ENCODE peak calls at places on chromosomes 4 and X, in nine cellular contexts. E is GM13976; S is H54; J is fibroblast of mammary gland; P is stimulated activated CD8-positive, alpha-beta memory T cell treated with anti-CD3 and anti-CD28 coated beads, Interleukin-4, amount 100 ng/mL, for 24 hours; F is NCI-H146; U is stimulated activated naive CD8-positive, alpha-beta T cell treated with anti-CD3 and anti-CD28 coated beads, Interleukin-15, Interleukin-2, amounts not matched to agents 100 U/mL and 50 U/mL, for 24 hours; V is CD8-positive, alpha-beta T cell; T is CD4-positive, CD25-positive, alpha-beta regulatory T cell. K is an unnamed sample.

GRCh38 chr4:163344147-163345050 is 707 bp downstream of the NPY5R start:
- DNase-seq in E (no peak), S (no peak), J (no peak), P (no peak), F (peak), U (no peak), V (no peak), T (no peak), K (peak)

GRCh38 chr4:85928775-85929585 is 430.9 kb downstream of the MAPK10 start:
- DNase-seq in E (no peak), S (no peak), J (peak), P (no peak), F (no peak), U (no peak), V (no peak), T (no peak), K (no peak)

GRCh38 chrX:33336783-33337182 is 125.4 kb upstream of the DMD start:
- DNase-seq in E (no peak), S (no peak), J (peak), P (no peak), F (no peak), U (no peak), V (no peak), T (no peak), K (no peak)

GRCh38 chr4:113020966-113021365 is 28.5 kb upstream of the ANK2 start:
- DNase-seq in E (no peak), S (no peak), J (peak), P (no peak), F (no peak), U (no peak), V (no peak), T (no peak), K (no peak)

GRCh38 chr4:156321203-156321602 is 367.5 kb upstream of the CTSO start:
- DNase-seq in E (no peak), S (peak), J (peak), P (no peak), F (no peak), U (no peak), V (no peak), T (no peak), K (no peak)

GRCh38 chr4:66017671-66018070 is 347.4 kb upstream of the EPHA5 start:
- DNase-seq in E (no peak), S (no peak), J (peak), P (no peak), F (no peak), U (no peak), V (no peak), T (no peak), K (no peak)

GRCh38 chr4:71270901-71271300 is 67.9 kb upstream of the SLC4A4 start:
- DNase-seq in E (peak), S (no peak), J (peak), P (peak), F (peak), U (peak), V (peak), T (no peak), K (peak)

GRCh38 chrX:22310779-22311178 is 38.1 kb downstream of the CBLL2 start:
- DNase-seq in E (no peak), S (no peak), J (peak), P (no peak), F (no peak), U (no peak), V (no peak), T (no peak), K (no peak)

GRCh38 chrX:39896951-39897740 is 200.6 kb downstream of the BCOR start:
- DNase-seq in E (no peak), S (no peak), J (peak), P (no peak), F (peak), U (no peak), V (no peak), T (no peak), K (peak)

GRCh38 chr4:77021614-77022089 is 54.1 kb downstream of the CCNI start:
- DNase-seq in E (no peak), S (no peak), J (peak), P (no peak), F (no peak), U (no peak), V (no peak), T (no peak), K (no peak)

GRCh38 chr4:106569151-106570029 is 200.8 kb upstream of the GIMD1 start:
- DNase-seq in E (no peak), S (no peak), J (peak), P (no peak), F (no peak), U (no peak), V (no peak), T (no peak), K (no peak)

GRCh38 chrX:22340022-22340616 is 67.4 kb downstream of the CBLL2 start:
- DNase-seq in E (no peak), S (no peak), J (peak), P (no peak), F (no peak), U (no peak), V (no peak), T (no peak), K (no peak)

GRCh38 chr4:48665555-48666186 is 114.4 kb downstream of the FRYL start:
- DNase-seq in E (no peak), S (peak), J (peak), P (no peak), F (no peak), U (no peak), V (no peak), T (no peak), K (no peak)

GRCh38 chr4:108029731-108030130 is 40.0 kb downstream of the HADH start:
- DNase-seq in E (no peak), S (no peak), J (peak), P (no peak), F (no peak), U (peak), V (no peak), T (no peak), K (no peak)

GRCh38 chr4:92305148-92305877 is 1.5 kb downstream of the GRID2 start:
- DNase-seq in E (peak), S (no peak), J (peak), P (no peak), F (peak), U (no peak), V (no peak), T (no peak), K (peak)

GRCh38 chr4:143539670-143540023 is 26.1 kb downstream of the SMARCA5 start:
- DNase-seq in E (no peak), S (no peak), J (no peak), P (no peak), F (no peak), U (peak), V (no peak), T (no peak), K (no peak)

GRCh38 chrX:72019487-72019886 is 108.8 kb downstream of the NHSL2 start:
- DNase-seq in E (no peak), S (no peak), J (no peak), P (no peak), F (no peak), U (no peak), V (peak), T (no peak), K (no peak)

GRCh38 chrX:105696870-105697269 is 125.5 kb upstream of the NRK start:
- DNase-seq in E (no peak), S (no peak), J (no peak), P (no peak), F (no peak), U (no peak), V (no peak), T (no peak), K (no peak)

GRCh38 chr4:185096032-185096653 is 46.9 kb upstream of the SLC25A4 start:
- DNase-seq in E (peak), S (no peak), J (peak), P (no peak), F (no peak), U (no peak), V (no peak), T (peak), K (peak)

GRCh38 chr4:118936406-118936805 is 47.8 kb downstream of the SYNPO2 start:
- DNase-seq in E (no peak), S (no peak), J (no peak), P (no peak), F (no peak), U (no peak), V (no peak), T (no peak), K (no peak)

GRCh38 chr4:69095301-69095731 is 958 bp upstream of the UGT2B7 start:
- DNase-seq in E (no peak), S (no peak), J (peak), P (no peak), F (no peak), U (no peak), V (no peak), T (no peak), K (no peak)

GRCh38 chr4:1775731-1776500 is 17.2 kb upstream of the FGFR3 start:
- DNase-seq in E (no peak), S (peak), J (no peak), P (no peak), F (no peak), U (no peak), V (no peak), T (no peak), K (no peak)

GRCh38 chr4:123893746-123894095 is 497.1 kb downstream of the SPRY1 start:
- DNase-seq in E (no peak), S (no peak), J (peak), P (no peak), F (no peak), U (no peak), V (no peak), T (no peak), K (no peak)

GRCh38 chr4:112172180-112172579 is 26.9 kb downstream of the FAM241A start:
- DNase-seq in E (peak), S (no peak), J (no peak), P (no peak), F (no peak), U (no peak), V (no peak), T (peak), K (no peak)

GRCh38 chrX:131764224-131764623 is 220.3 kb downstream of the OR13H1 start:
- DNase-seq in E (no peak), S (no peak), J (peak), P (no peak), F (no peak), U (no peak), V (no peak), T (no peak), K (no peak)

GRCh38 chr4:76447326-76447954 is 12.4 kb downstream of the SHROOM3 start:
- DNase-seq in E (no peak), S (no peak), J (no peak), P (no peak), F (no peak), U (no peak), V (no peak), T (no peak), K (no peak)

GRCh38 chrX:30060718-30061117 is 154.6 kb upstream of the MAGEB2 start:
- DNase-seq in E (no peak), S (no peak), J (peak), P (no peak), F (no peak), U (no peak), V (no peak), T (no peak), K (no peak)